ENCODE peak calls at places on chromosomes 11 and 22, in seven cellular contexts. U, V, J, D, R, F and M are unnamed samples.
A peak's percentile ranks its signal among the peaks of the same experiment; 100 is the strongest.

GRCh38 chr22:32920032-32920628 is 118.6 kb downstream of the TIMP3 start:
- DNase-seq in U (peak; percentile 55), F (peak; percentile 74), D (no peak), V (peak; percentile 40), J (peak; percentile 15), R (no peak), M (peak; percentile 47)

GRCh38 chr11:19474211-19474610 is 233.5 kb upstream of the E2F8 start:
- DNase-seq in U (no peak), V (no peak), J (no peak), F (no peak), R (no peak), D (no peak), M (no peak)

GRCh38 chr11:92909214-92909613 is 60.2 kb upstream of the MTNR1B start:
- DNase-seq in V (no peak), R (no peak), J (no peak), D (no peak), F (no peak), U (no peak), M (no peak)

GRCh38 chr11:62535802-62536201 is 10.8 kb downstream of the AHNAK start:
- DNase-seq in D (no peak), R (peak; percentile 2), F (no peak), V (no peak), J (no peak), U (no peak), M (no peak)

GRCh38 chr11:85889676-85890579 is 34.7 kb downstream of the CCDC83 start:
- DNase-seq in J (no peak), U (no peak), R (no peak), V (no peak), D (no peak), F (peak; percentile 72), M (no peak)

GRCh38 chr11:33779849-33780528 is 5.7 kb upstream of the FBXO3 start:
- DNase-seq in R (no peak), V (no peak), U (no peak), J (no peak), D (no peak), F (peak; percentile 77), M (no peak)

GRCh38 chr11:73218106-73218829 is at the start of gene P2RY2:
- DNase-seq in J (peak; percentile 78), U (peak; percentile 88), V (peak; percentile 86), D (peak; percentile 93), F (peak; percentile 63), R (no peak), M (peak; percentile 76)

GRCh38 chr11:2582436-2582931 is 117.3 kb downstream of the KCNQ1OT1 start:
- DNase-seq in J (peak; percentile 10), D (peak; percentile 10), V (peak; percentile 36), F (no peak), R (no peak), U (peak; percentile 20), M (peak; percentile 7)

GRCh38 chr22:42983470-42983869 is 31.5 kb downstream of the PACSIN2 start:
- DNase-seq in F (no peak), V (no peak), R (no peak), J (no peak), D (no peak), U (no peak), M (no peak)

GRCh38 chr11:34332524-34332923 is 25.3 kb downstream of the ABTB2 start:
- DNase-seq in D (no peak), F (no peak), V (no peak), J (no peak), R (no peak), U (no peak), M (no peak)

GRCh38 chr11:44894217-44894617 is 56.5 kb downstream of the TP53I11 start:
- DNase-seq in J (peak; percentile 19), R (peak; percentile 90), F (peak; percentile 90), U (peak; percentile 70), D (peak; percentile 61), V (peak; percentile 82), M (peak; percentile 86)

GRCh38 chr22:48828688-48829087 is 999.0 kb downstream of the BRD1 start:
- DNase-seq in V (no peak), F (no peak), R (no peak), D (no peak), U (no peak), J (no peak), M (no peak)

GRCh38 chr11:7490054-7490453 is 4.7 kb downstream of the OLFML1 start:
- DNase-seq in U (no peak), J (no peak), V (no peak), R (no peak), F (peak; percentile 73), D (no peak), M (no peak)

GRCh38 chr11:24697722-24698121 is 200.9 kb downstream of the LUZP2 start:
- DNase-seq in D (no peak), J (no peak), R (no peak), U (no peak), F (peak; percentile 28), V (no peak), M (no peak)

GRCh38 chr22:21646608-21647590 is 4.8 kb downstream of the SDF2L1 start:
- DNase-seq in F (peak; percentile 93), V (peak; percentile 56), R (peak; percentile 94), U (peak; percentile 67), D (peak; percentile 69), J (peak; percentile 85), M (peak; percentile 80)
- H3K4me1 ChIP-seq in F (peaks cover 13% of the 10 kb centered on the region), V (peaks cover 31% of the 10 kb centered on the region), R (peaks cover 22% of the 10 kb centered on the region), U (peaks cover 36% of the 10 kb centered on the region), D (peaks cover 17% of the 10 kb centered on the region), J (peaks cover 41% of the 10 kb centered on the region), M (no peaks in the 10 kb centered on the region)

DNA sequence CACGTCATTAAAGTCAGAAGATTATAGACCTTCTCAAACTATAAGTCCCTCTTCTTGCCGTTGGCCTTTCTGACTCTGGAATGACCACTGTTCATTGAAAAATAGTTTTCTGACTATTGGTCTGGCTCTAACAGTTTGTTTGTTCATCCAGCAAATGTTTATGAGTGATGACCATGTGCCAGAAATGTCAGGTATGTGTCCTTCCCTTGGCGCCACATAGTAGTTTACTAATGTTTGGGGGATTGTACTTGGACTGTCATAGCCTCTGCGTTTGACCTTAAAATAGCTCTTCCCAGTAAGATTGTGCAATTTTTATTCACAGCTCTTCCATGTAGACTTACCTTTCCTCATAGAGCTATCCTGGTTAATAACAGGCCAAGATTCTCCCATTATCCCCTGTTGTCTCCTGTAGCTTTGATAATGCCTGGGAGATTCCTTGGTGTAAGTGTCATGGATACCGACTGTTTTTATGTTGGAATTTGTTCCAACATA is 13.7 kb downstream of the MCAM start:
- DNase-seq in D (no peak), V (no peak), U (no peak), F (no peak), R (no peak), J (no peak), M (no peak)
- H3K4me1 ChIP-seq in D (no peaks in the 10 kb centered on the region), V (peaks cover 12% of the 10 kb centered on the region), U (peaks cover 44% of the 10 kb centered on the region), F (peaks cover 47% of the 10 kb centered on the region), R (no peaks in the 10 kb centered on the region), J (peaks cover 2% of the 10 kb centered on the region), M (peaks cover 6% of the 10 kb centered on the region)

GRCh38 chr22:29370556-29370955 is 17.8 kb downstream of the AP1B1 start:
- DNase-seq in V (no peak), J (no peak), R (no peak), F (no peak), D (no peak), U (no peak), M (no peak)

GRCh38 chr22:29369460-29369859 is 18.9 kb downstream of the AP1B1 start:
- DNase-seq in U (peak; percentile 64), V (peak; percentile 60), D (no peak), R (no peak), J (no peak), F (no peak), M (peak; percentile 22)
- H3K4me1 ChIP-seq in U (peaks cover 26% of the 10 kb centered on the region), V (peaks cover 7% of the 10 kb centered on the region), D (no peaks in the 10 kb centered on the region), R (peaks cover 21% of the 10 kb centered on the region), J (peaks cover 10% of the 10 kb centered on the region), F (peaks cover 15% of the 10 kb centered on the region), M (no peaks in the 10 kb centered on the region)

DNA sequence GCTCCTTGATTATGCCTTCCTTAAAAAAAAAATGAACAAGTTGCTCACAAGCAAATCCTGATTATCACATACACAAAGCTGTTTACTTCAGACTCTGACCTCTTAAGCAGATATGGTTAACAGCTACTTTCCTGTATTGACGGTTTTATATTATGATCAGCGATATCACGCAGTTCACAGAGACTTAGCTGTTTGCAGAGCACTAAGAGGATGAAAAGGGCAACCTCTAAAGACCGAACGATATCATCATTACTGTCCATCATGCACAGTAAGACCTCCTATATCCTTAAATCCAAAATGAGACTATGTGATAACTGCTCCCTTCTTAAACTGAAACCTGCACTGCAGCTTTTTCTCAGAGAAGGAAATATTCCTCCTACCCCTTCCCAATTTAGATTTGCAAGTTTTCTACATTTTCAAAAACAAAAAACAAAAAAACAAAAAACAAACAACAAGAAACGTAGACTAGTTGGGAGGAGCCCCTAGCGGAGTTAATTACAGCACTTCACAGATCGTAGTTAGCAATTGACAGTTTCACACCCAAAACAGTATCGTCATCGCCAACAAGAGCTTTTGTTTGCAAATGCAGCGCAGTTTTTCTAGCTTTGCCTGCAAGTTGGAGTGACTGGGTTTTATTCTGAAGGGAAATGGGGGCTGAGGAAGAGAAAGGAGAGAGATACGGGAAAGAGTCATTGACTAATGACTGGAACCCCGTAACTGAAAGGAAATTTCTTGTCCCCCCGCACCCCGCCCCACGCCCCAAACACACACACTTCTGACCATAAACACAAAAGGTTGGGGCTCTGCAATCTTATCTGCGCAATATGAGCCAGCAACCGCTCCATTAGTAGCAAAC is 1.2 kb downstream of the DDX6 start:
- DNase-seq in J (peak; percentile 29), D (peak; percentile 55), R (peak; percentile 49), V (no peak), U (no peak), F (peak; percentile 42), M (no peak)
- H3K4me1 ChIP-seq in J (peaks cover 53% of the 10 kb centered on the region), D (peaks cover 36% of the 10 kb centered on the region), R (peaks cover 28% of the 10 kb centered on the region), V (peaks cover 52% of the 10 kb centered on the region), U (peaks cover 76% of the 10 kb centered on the region), F (peaks cover 34% of the 10 kb centered on the region), M (peaks cover 5% of the 10 kb centered on the region)

DNA sequence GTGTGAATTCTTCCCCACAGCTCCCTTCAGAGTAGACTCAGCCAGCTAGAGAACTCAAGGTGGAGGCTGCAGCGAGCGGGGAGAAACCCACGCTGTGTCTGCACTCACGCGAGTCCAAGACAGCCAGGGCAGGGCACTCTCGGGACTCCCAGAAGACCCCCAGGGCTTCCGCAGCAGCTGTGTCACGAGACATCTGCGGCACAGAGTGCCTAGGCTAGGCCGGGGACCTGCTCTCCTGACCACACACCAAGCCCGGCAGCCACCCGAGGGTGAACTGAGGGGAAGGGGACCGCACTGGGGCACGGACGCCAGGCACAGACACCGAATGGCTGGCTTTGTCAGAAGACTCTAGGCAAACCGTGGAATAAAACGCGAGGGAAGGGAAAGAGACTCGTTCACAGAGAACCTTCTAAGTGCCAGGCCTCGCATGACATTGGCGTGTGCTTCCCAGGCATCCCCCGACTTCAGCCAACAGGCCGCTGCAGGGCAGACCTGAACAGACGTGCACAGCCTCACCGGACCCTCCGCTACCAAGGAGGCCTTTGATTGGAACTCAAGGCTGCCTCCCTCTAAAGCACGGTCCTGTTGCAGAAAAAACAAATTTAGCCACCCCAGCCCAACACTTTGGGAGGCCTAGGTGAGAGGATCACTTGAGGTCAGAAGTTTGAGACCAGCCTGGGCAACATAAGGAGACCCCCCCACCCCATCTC is 18.2 kb upstream of the MOB2 start:
- DNase-seq in U (peak; percentile 11), R (no peak), D (no peak), J (no peak), F (no peak), V (no peak), M (no peak)
- H3K4me1 ChIP-seq in U (peaks cover 94% of the 10 kb centered on the region), R (no peaks in the 10 kb centered on the region), D (peaks cover 3% of the 10 kb centered on the region), J (peaks cover 21% of the 10 kb centered on the region), F (peaks cover 7% of the 10 kb centered on the region), V (peaks cover 77% of the 10 kb centered on the region), M (no peaks in the 10 kb centered on the region)